ENCODE peak calls at places on chromosomes 13 and 19, in ten cellular contexts. J is astrocyte, M is IMR-90, B is osteoblast, Q is left lung, O is colonic mucosa, Y is Panc1, D is choroid plexus epithelial cell, E is lower leg skin, R is right lobe of liver. G is an unnamed sample.

GRCh38 chr19:3479177-3479818 is 1.0 kb downstream of the SMIM24 start:
- DNase-seq in J (no peak), M (no peak), B (peak; percentile 86), Q (no peak), O (no peak), Y (no peak), D (no peak), E (no peak), R (no peak), G (no peak)

GRCh38 chr13:71751074-71751473 is 115.9 kb downstream of the DACH1 start:
- DNase-seq in J (no peak), M (no peak), B (no peak), Q (no peak), O (no peak), Y (no peak), D (no peak), E (no peak), R (no peak), G (no peak)

GRCh38 chr13:33838567-33839131 is 20.7 kb downstream of the RFC3 start:
- DNase-seq in J (peak; percentile 7), M (peak; percentile 8), B (peak; percentile 62), Q (no peak), O (no peak), Y (no peak), D (peak; percentile 54), E (no peak), R (no peak), G (peak; percentile 63)

GRCh38 chr13:98474761-98475160 is 102.1 kb downstream of the STK24 start:
- DNase-seq in J (no peak), M (no peak), B (peak; percentile 26), Q (peak; percentile 78), O (no peak), Y (no peak), D (no peak), E (no peak), R (no peak), G (no peak)

GRCh38 chr13:40665061-40665753 is 1.2 kb downstream of the FOXO1 start:
- DNase-seq in J (peak; percentile 22), M (no peak), B (peak; percentile 93), Q (peak; percentile 87), O (peak; percentile 58), Y (no peak), D (no peak), E (no peak), R (peak; percentile 59), G (peak; percentile 50)

GRCh38 chr13:112431734-112432133 is 55.6 kb downstream of the SPACA7 start:
- DNase-seq in J (no peak), M (no peak), B (peak; percentile 53), Q (no peak), O (no peak), Y (no peak), D (no peak), E (no peak), R (no peak), G (no peak)

GRCh38 chr19:6731822-6732221 is 5.6 kb downstream of the GPR108 start:
- DNase-seq in J (no peak), M (no peak), B (peak; percentile 39), Q (peak; percentile 65), O (no peak), Y (no peak), D (no peak), E (no peak), R (peak; percentile 37), G (no peak)

GRCh38 chr19:15419413-15420025 is 731 bp upstream of the AKAP8L start:
- DNase-seq in J (no peak), M (no peak), B (peak; percentile 96), Q (no peak), O (no peak), Y (no peak), D (no peak), E (no peak), R (no peak), G (peak; percentile 70)

GRCh38 chr19:11263726-11264125 is 1.4 kb upstream of the DOCK6 start:
- DNase-seq in J (no peak), M (no peak), B (no peak), Q (no peak), O (no peak), Y (no peak), D (no peak), E (no peak), R (no peak), G (no peak)

GRCh38 chr13:68125087-68125480 is 894.9 kb upstream of the PCDH9 start:
- DNase-seq in J (no peak), M (no peak), B (no peak), Q (no peak), O (no peak), Y (no peak), D (no peak), E (no peak), R (no peak), G (no peak)

GRCh38 chr19:18093439-18094161 is 4.0 kb upstream of the MAST3 start:
- DNase-seq in J (no peak), M (peak; percentile 20), B (peak; percentile 92), Q (no peak), O (no peak), Y (no peak), D (peak; percentile 42), E (no peak), R (no peak), G (no peak)

GRCh38 chr13:40403509-40404241 is 262.8 kb downstream of the FOXO1 start:
- DNase-seq in J (no peak), M (no peak), B (no peak), Q (no peak), O (no peak), Y (no peak), D (no peak), E (no peak), R (no peak), G (no peak)

GRCh38 chr19:38496116-38496515 is 62.6 kb downstream of the RYR1 start:
- DNase-seq in J (no peak), M (no peak), B (peak; percentile 47), Q (no peak), O (no peak), Y (no peak), D (no peak), E (no peak), R (no peak), G (no peak)
- H3K4me3 ChIP-seq in J (no peak overlapping the region), M (no peak overlapping the region), B (no peak overlapping the region), Q (no peak overlapping the region), O (no peak overlapping the region), Y (no peak overlapping the region), D (no peak overlapping the region), E (no peak overlapping the region), R (no peak overlapping the region), G (no peak overlapping the region)

DNA sequence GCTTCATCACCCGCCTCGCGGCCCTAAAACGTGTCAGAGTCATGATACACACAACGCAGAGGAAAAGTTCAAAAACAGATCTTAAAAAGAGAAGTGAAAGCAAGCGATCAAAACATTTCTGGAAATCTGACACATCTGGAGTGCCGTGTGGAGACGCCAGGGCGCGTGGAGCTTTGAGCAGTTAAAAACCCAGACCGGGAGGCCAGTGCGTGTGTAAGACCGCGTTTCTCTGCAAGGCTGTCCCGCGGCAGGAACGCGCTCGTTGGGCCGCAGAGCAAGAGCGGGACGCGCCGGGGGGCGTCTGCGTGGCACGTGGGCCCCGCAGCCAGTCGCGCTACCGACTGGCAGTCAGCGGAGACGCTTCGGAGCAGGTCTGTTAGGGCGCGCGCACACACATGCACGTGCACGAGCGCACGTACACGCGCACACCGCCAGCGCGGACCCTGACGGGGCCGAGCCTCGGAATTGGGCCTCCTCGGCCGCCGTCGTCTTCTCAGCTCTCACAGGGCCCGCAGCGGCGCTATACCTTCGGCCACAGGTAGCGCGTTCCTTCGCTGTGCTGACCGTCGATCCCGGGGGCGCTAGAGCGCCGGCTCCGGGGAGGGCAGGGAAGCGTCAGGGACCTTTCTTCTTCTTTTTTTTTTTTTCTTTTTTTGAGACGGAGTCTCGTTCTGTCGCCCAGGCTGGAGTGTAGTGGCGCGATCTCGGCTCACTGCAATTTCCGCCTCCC is 35.8 kb downstream of the RNF6 start:
- DNase-seq in J (peak; percentile 90), M (peak; percentile 89), B (peak; percentile 93), Q (peak; percentile 94), O (peak; percentile 91), Y (peak; percentile 43), D (peak; percentile 96), E (peak; percentile 74), R (peak; percentile 94), G (peak; percentile 98)
- TF ChIP-seq CTCF in J (no peak), M (peak; percentile 42), B (peak; percentile 20), Q (no peak), O (peak; percentile 47), Y (peak; percentile 78), D (peak; percentile 56), E (no peak), R (peak; percentile 54), G (peak; percentile 12)

GRCh38 chr13:107421028-107421427 is 794.3 kb downstream of the LIG4 start:
- DNase-seq in J (peak; percentile 67), M (peak; percentile 75), B (no peak), Q (no peak), O (no peak), Y (no peak), D (peak; percentile 72), E (no peak), R (no peak), G (no peak)

GRCh38 chr13:107421951-107422350 is 793.4 kb downstream of the LIG4 start:
- DNase-seq in J (peak; percentile 25), M (peak; percentile 6), B (no peak), Q (no peak), O (no peak), Y (no peak), D (peak; percentile 63), E (no peak), R (no peak), G (no peak)

GRCh38 chr13:107427531-107427930 is 787.8 kb downstream of the LIG4 start:
- DNase-seq in J (no peak), M (no peak), B (no peak), Q (no peak), O (no peak), Y (no peak), D (no peak), E (no peak), R (no peak), G (no peak)

GRCh38 chr13:107422421-107422820 is 792.9 kb downstream of the LIG4 start:
- DNase-seq in J (no peak), M (no peak), B (no peak), Q (no peak), O (no peak), Y (no peak), D (no peak), E (no peak), R (no peak), G (no peak)
- H3K4me3 ChIP-seq in J (no peak overlapping the region), M (no peak overlapping the region), B (peak overlapping the region; percentile 45), Q (no peak overlapping the region), O (no peak overlapping the region), Y (no peak overlapping the region), D (no peak overlapping the region), E (no peak overlapping the region), R (no peak overlapping the region), G (no peak overlapping the region)

GRCh38 chr13:111241862-111242261 is 78.6 kb upstream of the TEX29 start:
- DNase-seq in J (no peak), M (no peak), B (no peak), Q (no peak), O (no peak), Y (no peak), D (peak; percentile 17), E (no peak), R (no peak), G (no peak)
- TF ChIP-seq CTCF in J (no peak), M (no peak), B (no peak), Q (no peak), O (no peak), Y (no peak), D (no peak), E (no peak), R (no peak), G (no peak)

GRCh38 chr19:35909684-35910035 is 1.6 kb upstream of the TYROBP start:
- DNase-seq in J (no peak), M (no peak), B (no peak), Q (no peak), O (no peak), Y (no peak), D (no peak), E (no peak), R (no peak), G (no peak)
- H3K4me3 ChIP-seq in J (no peak overlapping the region), M (no peak overlapping the region), B (no peak overlapping the region), Q (no peak overlapping the region), O (no peak overlapping the region), Y (no peak overlapping the region), D (no peak overlapping the region), E (no peak overlapping the region), R (no peak overlapping the region), G (no peak overlapping the region)